ENCODE peak calls at places on chromosomes 13 and 19, in five cellular contexts. One of them, this sample, is unnamed.

GRCh38 chr19:17184381-17184841 is 30.7 kb upstream of the USE1 start:
- DNase-seq in HEK293T: no peak
- DNase-seq in foreskin fibroblast: no peak
- DNase-seq in left colon: no peak
- DNase-seq in progenitor cell of endocrine pancreas: no peak
- DNase-seq in this sample: no peak

GRCh38 chr13:85148009-85148408 is 651.2 kb downstream of the SLITRK6 start:
- DNase-seq in HEK293T: peak
- DNase-seq in foreskin fibroblast: no peak
- DNase-seq in left colon: no peak
- DNase-seq in progenitor cell of endocrine pancreas: no peak
- DNase-seq in this sample: no peak

GRCh38 chr13:44676534-44676933 is 100.4 kb upstream of the TSC22D1 start:
- DNase-seq in HEK293T: no peak
- DNase-seq in foreskin fibroblast: no peak
- DNase-seq in left colon: no peak
- DNase-seq in progenitor cell of endocrine pancreas: no peak
- DNase-seq in this sample: no peak

GRCh38 chr19:40614595-40615411 is 13.6 kb downstream of the LTBP4 start:
- DNase-seq in HEK293T: peak
- DNase-seq in foreskin fibroblast: peak
- DNase-seq in left colon: peak
- DNase-seq in progenitor cell of endocrine pancreas: no peak
- DNase-seq in this sample: peak

GRCh38 chr13:43153436-43154082 is 130.2 kb downstream of the DNAJC15 start:
- DNase-seq in HEK293T: no peak
- DNase-seq in foreskin fibroblast: peak
- DNase-seq in left colon: no peak
- DNase-seq in progenitor cell of endocrine pancreas: no peak
- DNase-seq in this sample: peak

GRCh38 chr13:32501058-32501457 is 37.5 kb downstream of the N4BP2L2 start:
- DNase-seq in HEK293T: no peak
- DNase-seq in foreskin fibroblast: no peak
- DNase-seq in left colon: no peak
- DNase-seq in progenitor cell of endocrine pancreas: no peak
- DNase-seq in this sample: no peak

GRCh38 chr19:17332677-17333581 is 1.7 kb downstream of the ANO8 start:
- DNase-seq in HEK293T: peak
- DNase-seq in foreskin fibroblast: no peak
- DNase-seq in left colon: no peak
- DNase-seq in progenitor cell of endocrine pancreas: no peak
- DNase-seq in this sample: peak

GRCh38 chr13:79782541-79783216 is 301.7 kb downstream of the NDFIP2 start:
- DNase-seq in HEK293T: no peak
- DNase-seq in foreskin fibroblast: peak
- DNase-seq in left colon: peak
- DNase-seq in progenitor cell of endocrine pancreas: peak
- DNase-seq in this sample: peak

GRCh38 chr13:50485979-50486935 is 357.2 kb downstream of the DLEU7 start:
- DNase-seq in HEK293T: no peak
- DNase-seq in foreskin fibroblast: peak
- DNase-seq in left colon: no peak
- DNase-seq in progenitor cell of endocrine pancreas: no peak
- DNase-seq in this sample: no peak

GRCh38 chr13:24208314-24208713 is 47.8 kb downstream of the SPATA13 start:
- DNase-seq in HEK293T: no peak
- DNase-seq in foreskin fibroblast: peak
- DNase-seq in left colon: no peak
- DNase-seq in progenitor cell of endocrine pancreas: no peak
- DNase-seq in this sample: no peak

GRCh38 chr19:44684892-44685847 is 13.8 kb upstream of the CEACAM16 start:
- DNase-seq in HEK293T: no peak
- DNase-seq in foreskin fibroblast: peak
- DNase-seq in left colon: no peak
- DNase-seq in progenitor cell of endocrine pancreas: no peak
- DNase-seq in this sample: no peak

GRCh38 chr19:1285737-1286360 is at the start of gene EFNA2:
- DNase-seq in HEK293T: peak
- DNase-seq in foreskin fibroblast: no peak
- DNase-seq in left colon: no peak
- DNase-seq in progenitor cell of endocrine pancreas: no peak
- DNase-seq in this sample: no peak

GRCh38 chr19:39177736-39178135 is 19.0 kb upstream of the NCCRP1 start:
- DNase-seq in HEK293T: no peak
- DNase-seq in foreskin fibroblast: no peak
- DNase-seq in left colon: no peak
- DNase-seq in progenitor cell of endocrine pancreas: no peak
- DNase-seq in this sample: no peak

GRCh38 chr19:18683955-18684641 is 618 bp downstream of the CRTC1 start:
- DNase-seq in HEK293T: no peak
- DNase-seq in foreskin fibroblast: no peak
- DNase-seq in left colon: peak
- DNase-seq in progenitor cell of endocrine pancreas: no peak
- DNase-seq in this sample: no peak

GRCh38 chr13:51769455-51770127 is 34.4 kb downstream of the DHRS12 start:
- DNase-seq in HEK293T: no peak
- DNase-seq in foreskin fibroblast: no peak
- DNase-seq in left colon: no peak
- DNase-seq in progenitor cell of endocrine pancreas: no peak
- DNase-seq in this sample: no peak

GRCh38 chr19:37872383-37872782 is 34.0 kb downstream of the WDR87 start:
- DNase-seq in HEK293T: no peak
- DNase-seq in foreskin fibroblast: peak
- DNase-seq in left colon: no peak
- DNase-seq in progenitor cell of endocrine pancreas: no peak
- DNase-seq in this sample: no peak

GRCh38 chr13:102461302-102461701 is 59.5 kb upstream of the FGF14 start:
- DNase-seq in HEK293T: no peak
- DNase-seq in foreskin fibroblast: no peak
- DNase-seq in left colon: no peak
- DNase-seq in progenitor cell of endocrine pancreas: no peak
- DNase-seq in this sample: no peak

GRCh38 chr19:15463865-15464371 is 426 bp downstream of the RASAL3 start:
- DNase-seq in HEK293T: no peak
- DNase-seq in foreskin fibroblast: no peak
- DNase-seq in left colon: no peak
- DNase-seq in progenitor cell of endocrine pancreas: no peak
- DNase-seq in this sample: no peak